ENCODE peak calls at places on chromosomes 4 and X, in ten cellular contexts. One of them, this sample, is unnamed.

GRCh38 chrX:135513140-135513535 is 7.3 kb upstream of the INTS6L start:
- DNase-seq in immature natural killer cell: no peak
- DNase-seq in AG08395: no peak
- DNase-seq in uterus: no peak
- DNase-seq in amniotic epithelial cell: no peak
- DNase-seq in endodermal cell: no peak
- DNase-seq in T-helper 2 cell: no peak
- DNase-seq in lung microvascular endothelial cell: no peak
- DNase-seq in H9: no peak
- DNase-seq in GM06990: no peak
- DNase-seq in this sample: no peak

GRCh38 chrX:5575407-5575806 is 653.3 kb downstream of the NLGN4X start:
- DNase-seq in GM06990: no peak
- DNase-seq in amniotic epithelial cell: no peak
- DNase-seq in H9: no peak
- DNase-seq in T-helper 2 cell: no peak
- DNase-seq in immature natural killer cell: no peak
- DNase-seq in AG08395: no peak
- DNase-seq in uterus: no peak
- DNase-seq in endodermal cell: no peak
- DNase-seq in lung microvascular endothelial cell: no peak
- DNase-seq in this sample: no peak

GRCh38 chr4:168197926-168198325 is 105.6 kb downstream of the ANXA10 start:
- DNase-seq in uterus: no peak
- DNase-seq in lung microvascular endothelial cell: peak; percentile 38
- DNase-seq in endodermal cell: no peak
- DNase-seq in AG08395: no peak
- DNase-seq in T-helper 2 cell: no peak
- DNase-seq in immature natural killer cell: no peak
- DNase-seq in H9: no peak
- DNase-seq in GM06990: no peak
- DNase-seq in amniotic epithelial cell: no peak
- DNase-seq in this sample: no peak

GRCh38 chr4:153152453-153153338 is 51.5 kb upstream of the TRIM2 start:
- DNase-seq in endodermal cell: peak; percentile 88
- DNase-seq in AG08395: peak; percentile 15
- DNase-seq in uterus: no peak
- DNase-seq in H9: no peak
- DNase-seq in GM06990: peak; percentile 19
- DNase-seq in immature natural killer cell: no peak
- DNase-seq in amniotic epithelial cell: peak; percentile 27
- DNase-seq in lung microvascular endothelial cell: peak; percentile 31
- DNase-seq in T-helper 2 cell: peak; percentile 45
- DNase-seq in this sample: peak; percentile 61

GRCh38 chrX:3939967-3940610 is 226.6 kb upstream of the PRKX start:
- DNase-seq in immature natural killer cell: no peak
- DNase-seq in AG08395: peak; percentile 22
- DNase-seq in endodermal cell: no peak
- DNase-seq in uterus: no peak
- DNase-seq in H9: no peak
- DNase-seq in amniotic epithelial cell: peak; percentile 5
- DNase-seq in GM06990: no peak
- DNase-seq in T-helper 2 cell: no peak
- DNase-seq in lung microvascular endothelial cell: peak; percentile 8
- DNase-seq in this sample: no peak

GRCh38 chrX:100625985-100626491 is 10.6 kb downstream of the TSPAN6 start:
- DNase-seq in uterus: no peak
- DNase-seq in H9: no peak
- DNase-seq in T-helper 2 cell: no peak
- DNase-seq in GM06990: peak; percentile 76
- DNase-seq in immature natural killer cell: peak; percentile 13
- DNase-seq in lung microvascular endothelial cell: no peak
- DNase-seq in AG08395: no peak
- DNase-seq in endodermal cell: no peak
- DNase-seq in amniotic epithelial cell: no peak
- DNase-seq in this sample: no peak

GRCh38 chrX:16487620-16488380 is 162.2 kb upstream of the S100G start:
- DNase-seq in GM06990: no peak
- DNase-seq in endodermal cell: no peak
- DNase-seq in immature natural killer cell: no peak
- DNase-seq in H9: no peak
- DNase-seq in lung microvascular endothelial cell: no peak
- DNase-seq in uterus: no peak
- DNase-seq in T-helper 2 cell: no peak
- DNase-seq in amniotic epithelial cell: peak; percentile 7
- DNase-seq in AG08395: no peak
- DNase-seq in this sample: no peak

GRCh38 chrX:39888730-39889129 is 209.0 kb downstream of the BCOR start:
- DNase-seq in GM06990: no peak
- DNase-seq in H9: no peak
- DNase-seq in amniotic epithelial cell: no peak
- DNase-seq in immature natural killer cell: no peak
- DNase-seq in uterus: no peak
- DNase-seq in endodermal cell: no peak
- DNase-seq in T-helper 2 cell: no peak
- DNase-seq in lung microvascular endothelial cell: no peak
- DNase-seq in AG08395: no peak
- DNase-seq in this sample: no peak

GRCh38 chr4:159280442-159281172 is 177.7 kb downstream of the RAPGEF2 start:
- DNase-seq in H9: no peak
- DNase-seq in AG08395: no peak
- DNase-seq in immature natural killer cell: no peak
- DNase-seq in amniotic epithelial cell: no peak
- DNase-seq in endodermal cell: no peak
- DNase-seq in uterus: no peak
- DNase-seq in T-helper 2 cell: no peak
- DNase-seq in GM06990: no peak
- DNase-seq in lung microvascular endothelial cell: no peak
- DNase-seq in this sample: no peak

GRCh38 chr4:97953171-97953570 is 190.1 kb downstream of the STPG2 start:
- DNase-seq in immature natural killer cell: no peak
- DNase-seq in uterus: no peak
- DNase-seq in endodermal cell: no peak
- DNase-seq in amniotic epithelial cell: no peak
- DNase-seq in lung microvascular endothelial cell: no peak
- DNase-seq in H9: no peak
- DNase-seq in T-helper 2 cell: no peak
- DNase-seq in GM06990: no peak
- DNase-seq in AG08395: no peak
- DNase-seq in this sample: no peak

GRCh38 chr4:92334716-92335350 is 31.1 kb downstream of the GRID2 start:
- DNase-seq in endodermal cell: no peak
- DNase-seq in T-helper 2 cell: no peak
- DNase-seq in uterus: no peak
- DNase-seq in lung microvascular endothelial cell: no peak
- DNase-seq in immature natural killer cell: no peak
- DNase-seq in H9: no peak
- DNase-seq in GM06990: no peak
- DNase-seq in AG08395: no peak
- DNase-seq in amniotic epithelial cell: peak; percentile 45
- DNase-seq in this sample: no peak

GRCh38 chr4:87375719-87376291 is 15.2 kb downstream of the HSD17B11 start:
- DNase-seq in uterus: no peak
- DNase-seq in H9: no peak
- DNase-seq in immature natural killer cell: peak; percentile 30
- DNase-seq in T-helper 2 cell: no peak
- DNase-seq in GM06990: no peak
- DNase-seq in endodermal cell: no peak
- DNase-seq in lung microvascular endothelial cell: peak; percentile 64
- DNase-seq in amniotic epithelial cell: peak; percentile 87
- DNase-seq in AG08395: peak; percentile 67
- DNase-seq in this sample: no peak

GRCh38 chr4:141134586-141134985 is 1.3 kb upstream of the RNF150 start:
- DNase-seq in immature natural killer cell: no peak
- DNase-seq in amniotic epithelial cell: no peak
- DNase-seq in GM06990: no peak
- DNase-seq in AG08395: no peak
- DNase-seq in H9: no peak
- DNase-seq in T-helper 2 cell: no peak
- DNase-seq in lung microvascular endothelial cell: no peak
- DNase-seq in uterus: no peak
- DNase-seq in endodermal cell: no peak
- DNase-seq in this sample: no peak

GRCh38 chrX:46837543-46838481 is 969 bp downstream of the RP2 start:
- DNase-seq in immature natural killer cell: peak; percentile 6
- DNase-seq in AG08395: no peak
- DNase-seq in T-helper 2 cell: no peak
- DNase-seq in H9: no peak
- DNase-seq in uterus: no peak
- DNase-seq in amniotic epithelial cell: peak; percentile 53
- DNase-seq in endodermal cell: no peak
- DNase-seq in GM06990: no peak
- DNase-seq in lung microvascular endothelial cell: peak; percentile 47
- DNase-seq in this sample: no peak

GRCh38 chr4:173652283-173652931 is 122.4 kb upstream of the HAND2 start:
- DNase-seq in uterus: peak; percentile 18
- DNase-seq in AG08395: no peak
- DNase-seq in GM06990: no peak
- DNase-seq in H9: no peak
- DNase-seq in lung microvascular endothelial cell: no peak
- DNase-seq in T-helper 2 cell: no peak
- DNase-seq in immature natural killer cell: no peak
- DNase-seq in endodermal cell: no peak
- DNase-seq in amniotic epithelial cell: no peak
- DNase-seq in this sample: no peak

GRCh38 chrX:14029039-14029424 is 660 bp downstream of the GEMIN8 start:
- DNase-seq in uterus: no peak
- DNase-seq in GM06990: no peak
- DNase-seq in T-helper 2 cell: no peak
- DNase-seq in lung microvascular endothelial cell: peak; percentile 5
- DNase-seq in endodermal cell: no peak
- DNase-seq in immature natural killer cell: no peak
- DNase-seq in H9: no peak
- DNase-seq in amniotic epithelial cell: no peak
- DNase-seq in AG08395: no peak
- DNase-seq in this sample: no peak

This sample was measured in activated B cell treated with CpG ODN at 0.5 μM for 24 hours.